ENCODE peak calls at places on chromosomes 5 and 9, in four cellular contexts. F, E, Y and I are unnamed samples.

GRCh38 chr9:82580921-82581320 is 482.0 kb downstream of the RASEF start:
- DNase-seq in F (no peak), E (no peak), Y (no peak), I (no peak)

GRCh38 chr9:93193373-93193725 is 9.4 kb downstream of the WNK2 start:
- DNase-seq in Y (no peak), F (no peak), E (no peak), I (no peak)

GRCh38 chr5:32210151-32210550 is 36.0 kb upstream of the GOLPH3 start:
- DNase-seq in Y (no peak), F (no peak), E (no peak), I (no peak)

GRCh38 chr5:30849801-30850370 is 343.6 kb upstream of the CDH6 start:
- DNase-seq in F (peak), Y (no peak), E (no peak), I (peak)

GRCh38 chr9:3151672-3152576 is 308.0 kb upstream of the PUM3 start:
- DNase-seq in E (no peak), Y (no peak), F (no peak), I (peak)

GRCh38 chr9:470041-470781 is 255.5 kb downstream of the DOCK8 start:
- DNase-seq in Y (peak), E (peak), F (peak), I (peak)

GRCh38 chr5:4640793-4641192 is 499.3 kb upstream of the ADAMTS16 start:
- DNase-seq in Y (no peak), E (peak), F (no peak), I (peak)

GRCh38 chr5:172527559-172527958 is 73.2 kb upstream of the SH3PXD2B start:
- DNase-seq in Y (no peak), E (no peak), F (no peak), I (no peak)

GRCh38 chr5:122981846-122982245 is 54.7 kb downstream of the PPIC start:
- DNase-seq in Y (no peak), F (no peak), E (no peak), I (no peak)

GRCh38 chr5:122982376-122982775 is 54.1 kb downstream of the PPIC start:
- DNase-seq in E (no peak), F (no peak), Y (no peak), I (no peak)

GRCh38 chr5:122985954-122986721 is 50.4 kb downstream of the PPIC start:
- DNase-seq in E (no peak), F (no peak), Y (no peak), I (no peak)

GRCh38 chr5:122985006-122985700 is 51.4 kb downstream of the PPIC start:
- DNase-seq in E (no peak), F (peak), Y (no peak), I (no peak)

DNA sequence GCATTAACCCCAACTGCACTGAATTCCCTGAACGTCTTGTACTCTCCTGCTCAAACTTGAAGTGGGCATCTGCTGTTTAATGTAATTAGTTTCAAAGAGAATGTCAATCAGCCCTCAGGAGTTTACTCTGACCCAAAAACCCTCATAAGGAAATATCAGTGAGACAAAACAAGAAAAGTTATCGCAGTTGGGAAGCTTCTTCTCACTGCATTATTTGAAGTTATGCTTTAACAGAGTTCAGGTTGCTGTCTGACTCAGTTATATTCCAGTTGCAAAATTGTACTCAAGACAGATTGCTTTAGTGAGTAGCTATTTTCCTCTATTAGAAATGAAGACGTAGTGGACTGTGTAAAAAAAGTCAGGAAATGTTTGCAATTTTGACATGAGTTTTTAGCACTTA is 52.1 kb downstream of the PPIC start:
- DNase-seq in E (no peak), Y (no peak), F (no peak), I (no peak)
- H3K56ac ChIP-seq in E (no peak), Y (no peak), F (no peak), I (no peak)

DNA sequence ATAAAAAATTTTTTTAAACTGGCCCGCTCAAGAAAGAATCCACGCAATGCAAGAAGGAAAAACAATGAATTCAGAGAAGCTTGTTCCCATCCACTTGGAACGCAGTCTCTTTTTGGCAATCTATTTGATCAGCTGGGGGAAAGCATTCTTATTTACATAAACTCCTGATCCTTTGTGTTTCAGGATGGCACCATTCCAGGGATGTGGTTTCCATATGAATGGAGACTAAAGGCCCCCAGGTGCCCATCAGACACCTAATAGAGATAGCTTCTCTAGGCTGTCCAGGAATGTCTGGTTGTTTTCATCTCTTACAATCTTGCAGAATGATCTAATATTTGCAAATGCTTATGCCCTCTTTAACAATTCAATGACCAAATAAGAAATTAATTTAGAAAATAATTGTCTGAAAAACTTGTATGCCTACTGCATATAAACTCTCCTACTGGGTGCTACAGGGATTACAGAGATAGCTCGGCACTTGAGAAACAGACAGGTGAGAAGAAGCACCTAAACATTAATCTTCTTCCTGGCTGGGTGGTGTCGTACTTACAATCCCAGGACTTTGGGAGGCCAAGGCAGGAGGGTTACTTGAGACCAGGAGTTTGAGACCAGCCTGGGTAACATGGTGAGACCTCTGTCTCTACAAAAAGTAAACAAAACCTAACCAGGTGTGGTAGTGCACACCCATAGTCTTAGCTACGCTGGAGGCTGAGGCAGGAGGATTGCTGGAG is 3.0 kb upstream of the RASGRF2 start:
- DNase-seq in F (no peak), Y (no peak), E (peak), I (peak)
- H3K9ac ChIP-seq in F (no peak), Y (no peak), E (no peak), I (no peak)

GRCh38 chr9:127569819-127570401 is 42.2 kb upstream of the STXBP1 start:
- DNase-seq in Y (no peak), F (peak), E (no peak), I (no peak)
- H4K8ac ChIP-seq in Y (peak), F (peak), E (no peak), I (no peak)

GRCh38 chr9:104863180-104863883 is 64.6 kb downstream of the ABCA1 start:
- DNase-seq in F (peak), E (peak), Y (no peak), I (peak)
- H3K56ac ChIP-seq in F (no peak), E (no peak), Y (no peak), I (no peak)

GRCh38 chr5:156359452-156359851 is 32.5 kb downstream of the SGCD start:
- DNase-seq in E (no peak), F (peak), Y (no peak), I (no peak)
- H3K9ac ChIP-seq in E (no peak), F (no peak), Y (no peak), I (no peak)

DNA sequence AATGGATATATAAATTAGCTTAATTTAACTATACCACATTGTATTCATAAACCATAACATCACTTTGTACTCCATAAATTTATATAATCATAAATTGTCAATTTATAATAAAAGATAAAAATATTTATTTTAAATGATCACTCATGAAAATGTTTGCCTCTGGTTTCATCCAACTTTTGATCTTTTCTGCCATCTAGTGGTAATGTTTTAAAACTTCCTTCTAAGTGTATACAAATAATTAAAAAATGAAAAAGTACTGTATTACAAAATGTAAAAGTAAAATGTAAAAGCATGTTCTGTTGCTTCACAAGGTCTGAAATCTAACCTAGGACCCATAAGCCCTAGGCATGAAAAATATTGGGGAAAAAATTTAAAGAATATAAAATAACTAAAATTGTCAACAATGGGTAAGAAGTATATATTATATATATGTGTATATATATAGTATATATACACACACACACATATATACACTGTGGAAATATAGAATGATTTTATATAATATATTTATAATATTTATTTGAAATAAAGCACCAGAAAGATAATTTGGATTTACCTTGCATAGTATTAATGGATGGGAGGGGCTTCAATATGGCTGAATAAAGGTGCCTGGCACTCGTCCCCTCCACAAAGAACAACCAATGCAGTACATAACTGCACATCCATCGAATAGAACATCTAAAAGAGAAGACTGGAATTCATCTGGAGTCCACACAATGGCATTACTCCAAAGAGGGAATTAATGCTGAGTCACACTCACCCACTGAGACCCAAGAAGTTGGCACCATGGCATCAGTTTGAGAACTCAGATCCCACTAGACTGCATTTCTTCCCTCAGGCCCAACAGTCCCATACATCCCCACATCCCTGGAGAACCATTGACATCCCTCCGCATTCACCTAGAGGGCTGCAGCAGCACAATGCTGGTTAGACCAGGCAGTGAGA is 32.5 kb downstream of the ANXA1 start:
- DNase-seq in F (peak), Y (no peak), E (no peak), I (peak)
- H4K8ac ChIP-seq in F (no peak), Y (no peak), E (no peak), I (no peak)

DNA sequence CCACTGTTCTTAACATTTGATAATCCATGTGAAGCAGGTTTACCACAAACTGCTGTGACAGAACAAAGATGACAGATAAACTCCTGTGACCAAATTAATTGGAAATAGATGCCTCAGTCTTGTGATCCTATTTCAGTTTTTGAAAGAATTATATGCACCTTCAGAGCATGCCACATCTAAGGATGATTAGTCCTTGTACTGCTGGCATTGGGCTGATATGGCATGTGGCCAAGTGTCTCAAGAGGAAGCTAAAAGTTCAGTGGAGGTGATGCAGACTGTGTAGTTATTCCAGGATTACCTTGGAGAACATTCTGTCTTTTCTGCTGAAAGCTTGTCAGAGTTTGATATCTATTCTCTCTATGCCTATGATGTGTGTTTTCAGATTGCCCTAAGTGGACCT is 314.4 kb upstream of the EFNA5 start:
- DNase-seq in E (no peak), Y (no peak), F (no peak), I (no peak)
- H3K56ac ChIP-seq in E (no peak), Y (no peak), F (no peak), I (no peak)

GRCh38 chr5:74641014-74641777 is 668 bp upstream of the ENC1 start:
- DNase-seq in Y (peak), E (peak), F (peak), I (peak)

GRCh38 chr5:74643160-74643562 is 2.6 kb upstream of the ENC1 start:
- DNase-seq in E (no peak), Y (no peak), F (peak), I (peak)

GRCh38 chr5:74642543-74642863 is 2.0 kb upstream of the ENC1 start:
- DNase-seq in E (no peak), Y (no peak), F (no peak), I (no peak)

GRCh38 chr5:74640450-74641013 is at the start of gene ENC1:
- DNase-seq in E (peak), Y (peak), F (peak), I (peak)

DNA sequence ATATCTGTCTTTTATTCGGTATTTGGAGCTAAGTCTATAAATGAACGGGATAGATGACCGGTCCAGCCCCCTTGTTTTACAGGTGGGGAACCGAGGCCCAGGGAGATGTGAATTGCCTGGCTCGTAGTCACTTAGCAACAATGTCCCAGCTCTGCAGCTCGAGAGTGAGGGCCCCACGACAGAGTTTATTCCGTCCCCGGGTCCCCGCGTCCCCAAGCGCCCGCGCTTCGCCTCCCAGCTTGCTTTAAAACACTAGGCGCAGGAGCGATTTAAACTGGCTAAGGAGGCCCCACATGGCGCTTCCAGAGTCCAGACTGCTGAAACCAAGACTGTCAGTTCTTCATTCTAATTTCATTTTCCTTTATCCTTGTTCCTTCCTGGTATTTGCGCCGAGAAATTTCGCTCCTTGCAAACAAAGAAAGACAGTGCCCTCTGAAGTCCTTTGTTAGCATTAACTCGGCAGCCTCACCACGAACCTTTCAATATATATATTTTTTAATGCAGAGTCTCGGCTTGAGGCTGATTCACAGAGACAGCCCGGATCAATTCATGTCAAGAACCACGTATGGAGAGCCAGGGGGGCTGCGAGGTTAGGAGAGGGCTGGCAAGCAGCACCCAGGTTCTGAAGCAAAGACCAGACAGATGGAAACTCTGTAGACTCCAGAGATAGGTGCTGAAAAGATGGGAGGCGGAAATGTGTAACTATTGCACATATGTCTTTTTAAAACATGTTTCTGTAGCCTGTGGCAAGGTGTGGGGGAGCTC is 1.4 kb upstream of the ENC1 start:
- DNase-seq in F (peak), E (no peak), Y (peak), I (peak)
- H3K9ac ChIP-seq in F (peak), E (no peak), Y (no peak), I (peak)